ENCODE peak calls at places on chromosomes 1 and 21, in four cellular contexts. Z is NCI-H460, N is Caco-2, A is aorta. O is an unnamed sample.

GRCh38 chr21:28962465-28962864 is 30.2 kb downstream of the LTN1 start:
- DNase-seq in Z (no peak), A (no peak), N (no peak), O (no peak)

GRCh38 chr1:9297831-9298230 is 5.1 kb downstream of the SPSB1 start:
- DNase-seq in A (no peak), N (no peak), Z (no peak), O (no peak)

GRCh38 chr1:111747282-111747734 is 8.1 kb upstream of the INKA2 start:
- DNase-seq in Z (peak), A (peak), N (peak), O (peak)

GRCh38 chr1:36476945-36477344 is 5.8 kb downstream of the CSF3R start:
- DNase-seq in A (no peak), N (no peak), Z (no peak), O (no peak)

GRCh38 chr1:117346206-117346928 is 20.9 kb upstream of the MAN1A2 start:
- DNase-seq in A (no peak), Z (no peak), N (no peak), O (no peak)

GRCh38 chr1:10633416-10633815 is 158.7 kb downstream of the PEX14 start:
- DNase-seq in A (no peak), Z (no peak), N (no peak), O (no peak)

GRCh38 chr1:95230768-95231191 is 3.2 kb upstream of the RWDD3 start:
- DNase-seq in N (no peak), A (no peak), Z (no peak), O (no peak)

GRCh38 chr1:8970870-8971337 is 25.2 kb downstream of the CA6 start:
- DNase-seq in N (no peak), A (no peak), Z (no peak), O (no peak)

GRCh38 chr1:211938473-211939080 is 96.8 kb downstream of the INTS7 start:
- DNase-seq in A (no peak), N (no peak), Z (no peak), O (no peak)

GRCh38 chr1:65001238-65001792 is 35.0 kb upstream of the JAK1 start:
- DNase-seq in Z (no peak), A (peak), N (no peak), O (peak)

GRCh38 chr1:206798384-206798996 is 26.2 kb upstream of the IL10 start:
- DNase-seq in Z (no peak), N (no peak), A (no peak), O (no peak)

GRCh38 chr21:33203371-33203724 is 26.4 kb upstream of the IFNAR2 start:
- DNase-seq in N (no peak), A (no peak), Z (no peak), O (no peak)

GRCh38 chr1:115829023-115829674 is 11.8 kb downstream of the NHLH2 start:
- DNase-seq in N (no peak), Z (no peak), A (peak), O (no peak)

GRCh38 chr1:30761312-30762151 is 4.0 kb upstream of the LAPTM5 start:
- DNase-seq in Z (no peak), A (no peak), N (no peak), O (no peak)

GRCh38 chr21:26800001-26800400 is 45.2 kb downstream of the ADAMTS1 start:
- DNase-seq in N (no peak), A (no peak), Z (no peak), O (no peak)

GRCh38 chr1:47444578-47445465 is 7.0 kb downstream of the FOXD2 start:
- DNase-seq in A (no peak), Z (no peak), N (no peak), O (no peak)

GRCh38 chr1:200681231-200681630 is 11.5 kb upstream of the DDX59 start:
- DNase-seq in N (no peak), A (no peak), Z (no peak), O (no peak)

GRCh38 chr1:33055210-33055991 is 18.7 kb upstream of the AK2 start:
- DNase-seq in Z (peak), A (peak), N (peak), O (peak)

GRCh38 chr1:24203404-24203803 is 16.3 kb upstream of the IFNLR1 start:
- DNase-seq in N (no peak), Z (no peak), A (no peak), O (no peak)

GRCh38 chr1:219422811-219423598 is 189.9 kb downstream of the ZC3H11B start:
- DNase-seq in N (no peak), A (no peak), Z (no peak), O (no peak)

O was measured in HuH-7.